ENCODE peak calls at places on chromosome X, in nine cellular contexts. Z is NCI-H1436; O is upper lobe of right lung; E is fibroblast of lung; P is EL; C is HTR-8/SVneo; K is stimulated activated CD8-positive, alpha-beta memory T cell treated with anti-CD3 and anti-CD28 coated beads, Interleukin-2, amount 100 ng/mL, for 48 hours; Y is AG08396; W is endodermal cell. H is an unnamed sample.

GRCh38 chrX:39814391-39814790 is 283.4 kb downstream of the BCOR start:
- DNase-seq in Z (peak), O (no peak), E (no peak), P (peak), C (peak), K (no peak), Y (no peak), W (no peak), H (no peak)

GRCh38 chrX:123905334-123905733 is 45.5 kb downstream of the XIAP start:
- DNase-seq in Z (no peak), O (no peak), E (peak), P (no peak), C (no peak), K (no peak), Y (no peak), W (no peak), H (no peak)

GRCh38 chrX:153913211-153913610 is 8.7 kb downstream of the AVPR2 start:
- DNase-seq in Z (no peak), O (no peak), E (no peak), P (no peak), C (no peak), K (no peak), Y (no peak), W (peak), H (no peak)

GRCh38 chrX:154717824-154718223 is 33.1 kb downstream of the GAB3 start:
- DNase-seq in Z (no peak), O (no peak), E (peak), P (peak), C (peak), K (no peak), Y (no peak), W (no peak), H (no peak)

GRCh38 chrX:123274796-123275195 is 90.7 kb downstream of the GRIA3 start:
- DNase-seq in Z (no peak), O (no peak), E (peak), P (no peak), C (no peak), K (no peak), Y (no peak), W (no peak), H (no peak)

GRCh38 chrX:136310411-136310810 is 9.6 kb downstream of the ADGRG4 start:
- DNase-seq in Z (no peak), O (no peak), E (peak), P (peak), C (peak), K (no peak), Y (no peak), W (peak), H (no peak)

GRCh38 chrX:111040377-111041017 is 55.5 kb upstream of the PAK3 start:
- DNase-seq in Z (no peak), O (no peak), E (peak), P (peak), C (no peak), K (no peak), Y (no peak), W (no peak), H (no peak)

GRCh38 chrX:80879916-80880315 is 70.2 kb upstream of the BRWD3 start:
- DNase-seq in Z (no peak), O (no peak), E (peak), P (peak), C (no peak), K (no peak), Y (peak), W (no peak), H (no peak)

GRCh38 chrX:53445977-53446376 is 11.8 kb upstream of the HSD17B10 start:
- DNase-seq in Z (peak), O (peak), E (peak), P (peak), C (no peak), K (peak), Y (no peak), W (peak), H (no peak)

GRCh38 chrX:308821-309520 is 9.6 kb downstream of the GTPBP6 start:
- DNase-seq in Z (no peak), O (peak), E (no peak), P (no peak), C (no peak), K (no peak), Y (no peak), W (no peak), H (peak)

GRCh38 chrX:96407501-96407900 is 277.1 kb upstream of the DIAPH2 start:
- DNase-seq in Z (no peak), O (no peak), E (peak), P (peak), C (no peak), K (no peak), Y (peak), W (no peak), H (no peak)

GRCh38 chrX:413322-414201 is 26.9 kb upstream of the PPP2R3B start:
- DNase-seq in Z (no peak), O (no peak), E (peak), P (peak), C (no peak), K (no peak), Y (peak), W (peak), H (peak)

GRCh38 chrX:46251755-46252154 is 293.5 kb downstream of the ZNF674 start:
- DNase-seq in Z (no peak), O (no peak), E (peak), P (peak), C (peak), K (no peak), Y (no peak), W (no peak), H (no peak)

GRCh38 chrX:148500428-148501120 is at the start of gene AFF2:
- DNase-seq in Z (peak), O (peak), E (peak), P (no peak), C (no peak), K (no peak), Y (peak), W (peak), H (peak)

GRCh38 chrX:152959626-152960025 is 34.3 kb downstream of the PNMA5 start:
- DNase-seq in Z (no peak), O (no peak), E (no peak), P (no peak), C (no peak), K (no peak), Y (no peak), W (no peak), H (no peak)

GRCh38 chrX:77691916-77692315 is 94.1 kb downstream of the ATRX start:
- DNase-seq in Z (no peak), O (no peak), E (no peak), P (no peak), C (no peak), K (no peak), Y (no peak), W (no peak), H (no peak)

GRCh38 chrX:41265615-41266014 is 68.3 kb upstream of the DDX3X start:
- DNase-seq in Z (no peak), O (no peak), E (peak), P (no peak), C (no peak), K (no peak), Y (peak), W (no peak), H (no peak)

GRCh38 chrX:9662148-9662547 is 103.5 kb downstream of the GPR143 start:
- DNase-seq in Z (no peak), O (no peak), E (peak), P (peak), C (peak), K (no peak), Y (no peak), W (no peak), H (no peak)

GRCh38 chrX:146755214-146755613 is 54.4 kb upstream of the CXorf51B start:
- DNase-seq in Z (no peak), O (no peak), E (no peak), P (no peak), C (no peak), K (no peak), Y (no peak), W (no peak), H (no peak)

GRCh38 chrX:22135171-22135711 is 103.1 kb downstream of the PHEX start:
- DNase-seq in Z (no peak), O (no peak), E (peak), P (peak), C (no peak), K (no peak), Y (no peak), W (no peak), H (no peak)

GRCh38 chrX:24594531-24594930 is 52.6 kb downstream of the PCYT1B start:
- DNase-seq in Z (no peak), O (no peak), E (no peak), P (no peak), C (no peak), K (no peak), Y (no peak), W (no peak), H (no peak)

GRCh38 chrX:17750436-17750835 is 13.1 kb downstream of the SCML1 start:
- DNase-seq in Z (no peak), O (no peak), E (no peak), P (no peak), C (no peak), K (no peak), Y (no peak), W (no peak), H (no peak)

GRCh38 chrX:44306336-44306735 is 37.1 kb downstream of the EFHC2 start:
- DNase-seq in Z (peak), O (no peak), E (peak), P (peak), C (no peak), K (no peak), Y (no peak), W (no peak), H (no peak)

GRCh38 chrX:1450381-1451161 is 2.1 kb downstream of the ASMTL start:
- DNase-seq in Z (no peak), O (peak), E (no peak), P (no peak), C (no peak), K (no peak), Y (no peak), W (peak), H (peak)

GRCh38 chrX:52284865-52285264 is 84.0 kb upstream of the XAGE2 start:
- DNase-seq in Z (no peak), O (no peak), E (no peak), P (no peak), C (no peak), K (no peak), Y (no peak), W (no peak), H (no peak)

GRCh38 chrX:78165425-78165824 is 26.0 kb upstream of the TAF9B start:
- DNase-seq in Z (no peak), O (no peak), E (no peak), P (no peak), C (no peak), K (no peak), Y (no peak), W (no peak), H (no peak)

GRCh38 chrX:149647505-149647904 is 15.9 kb upstream of the TMEM185A start:
- DNase-seq in Z (no peak), O (no peak), E (no peak), P (no peak), C (no peak), K (no peak), Y (no peak), W (no peak), H (no peak)

GRCh38 chrX:113059714-113060113 is 219.1 kb upstream of the AMOT start:
- DNase-seq in Z (no peak), O (no peak), E (peak), P (no peak), C (no peak), K (no peak), Y (no peak), W (no peak), H (no peak)

GRCh38 chrX:56281789-56282188 is 49.6 kb downstream of the KLF8 start:
- DNase-seq in Z (no peak), O (no peak), E (no peak), P (peak), C (no peak), K (no peak), Y (no peak), W (no peak), H (no peak)

GRCh38 chrX:104284407-104285000 is 29.8 kb upstream of the ESX1 start:
- DNase-seq in Z (no peak), O (no peak), E (peak), P (peak), C (no peak), K (no peak), Y (no peak), W (no peak), H (no peak)

GRCh38 chrX:54288989-54289388 is 68.9 kb downstream of the WNK3 start:
- DNase-seq in Z (no peak), O (no peak), E (no peak), P (no peak), C (no peak), K (no peak), Y (no peak), W (no peak), H (no peak)

GRCh38 chrX:134931550-134931949 is 59.2 kb upstream of the SMIM10 start:
- DNase-seq in Z (no peak), O (no peak), E (no peak), P (no peak), C (no peak), K (no peak), Y (no peak), W (no peak), H (no peak)

H was measured in chondrocyte.